ENCODE peak calls at places on chromosomes 12 and 14, in ten cellular contexts. One of them, this sample, is unnamed.

GRCh38 chr12:92726865-92727264 is 24.1 kb downstream of the PLEKHG7 start:
- DNase-seq in HFF-Myc: no peak
- DNase-seq in spleen: no peak
- DNase-seq in kidney tubule cell: no peak
- DNase-seq in stimulated activated CD4-positive, alpha-beta T cell treated with anti-CD3 and anti-CD28 coated beads, Interleukin-2, amount 100 ng/mL, for 24 hours: no peak
- DNase-seq in GM12878: no peak
- DNase-seq in naive B cell: no peak
- DNase-seq in stimulated activated CD8-positive, alpha-beta memory T cell treated with anti-CD3 and anti-CD28 coated beads, Interleukin-4, amount 100 ng/mL, for 1 hour: no peak
- DNase-seq in H7: no peak
- DNase-seq in T-helper 2 cell: no peak
- DNase-seq in this sample: no peak

GRCh38 chr14:98177551-98177950 is 1094.4 kb downstream of the BCL11B start:
- DNase-seq in H7: no peak
- DNase-seq in HFF-Myc: no peak
- DNase-seq in kidney tubule cell: no peak
- DNase-seq in naive B cell: no peak
- DNase-seq in T-helper 2 cell: no peak
- DNase-seq in spleen: no peak
- DNase-seq in stimulated activated CD4-positive, alpha-beta T cell treated with anti-CD3 and anti-CD28 coated beads, Interleukin-2, amount 100 ng/mL, for 24 hours: peak
- DNase-seq in GM12878: no peak
- DNase-seq in stimulated activated CD8-positive, alpha-beta memory T cell treated with anti-CD3 and anti-CD28 coated beads, Interleukin-4, amount 100 ng/mL, for 1 hour: peak
- DNase-seq in this sample: no peak

GRCh38 chr14:58637391-58638230 is at the start of gene DACT1:
- DNase-seq in HFF-Myc: no peak
- DNase-seq in stimulated activated CD8-positive, alpha-beta memory T cell treated with anti-CD3 and anti-CD28 coated beads, Interleukin-4, amount 100 ng/mL, for 1 hour: peak
- DNase-seq in H7: peak
- DNase-seq in kidney tubule cell: peak
- DNase-seq in T-helper 2 cell: no peak
- DNase-seq in spleen: peak
- DNase-seq in stimulated activated CD4-positive, alpha-beta T cell treated with anti-CD3 and anti-CD28 coated beads, Interleukin-2, amount 100 ng/mL, for 24 hours: peak
- DNase-seq in GM12878: no peak
- DNase-seq in naive B cell: peak
- DNase-seq in this sample: no peak

GRCh38 chr12:93767524-93767863 is 90.3 kb downstream of the CRADD start:
- DNase-seq in T-helper 2 cell: no peak
- DNase-seq in H7: no peak
- DNase-seq in spleen: no peak
- DNase-seq in stimulated activated CD4-positive, alpha-beta T cell treated with anti-CD3 and anti-CD28 coated beads, Interleukin-2, amount 100 ng/mL, for 24 hours: no peak
- DNase-seq in kidney tubule cell: no peak
- DNase-seq in GM12878: no peak
- DNase-seq in HFF-Myc: no peak
- DNase-seq in naive B cell: no peak
- DNase-seq in stimulated activated CD8-positive, alpha-beta memory T cell treated with anti-CD3 and anti-CD28 coated beads, Interleukin-4, amount 100 ng/mL, for 1 hour: no peak
- DNase-seq in this sample: no peak

GRCh38 chr14:51419685-51420084 is 179.6 kb downstream of the TMX1 start:
- DNase-seq in stimulated activated CD8-positive, alpha-beta memory T cell treated with anti-CD3 and anti-CD28 coated beads, Interleukin-4, amount 100 ng/mL, for 1 hour: no peak
- DNase-seq in GM12878: no peak
- DNase-seq in T-helper 2 cell: no peak
- DNase-seq in HFF-Myc: no peak
- DNase-seq in H7: no peak
- DNase-seq in spleen: no peak
- DNase-seq in naive B cell: peak
- DNase-seq in stimulated activated CD4-positive, alpha-beta T cell treated with anti-CD3 and anti-CD28 coated beads, Interleukin-2, amount 100 ng/mL, for 24 hours: peak
- DNase-seq in kidney tubule cell: no peak
- DNase-seq in this sample: no peak

GRCh38 chr14:73744175-73744867 is 30.1 kb upstream of the PNMA1 start:
- DNase-seq in stimulated activated CD4-positive, alpha-beta T cell treated with anti-CD3 and anti-CD28 coated beads, Interleukin-2, amount 100 ng/mL, for 24 hours: no peak
- DNase-seq in HFF-Myc: no peak
- DNase-seq in spleen: peak
- DNase-seq in H7: no peak
- DNase-seq in T-helper 2 cell: no peak
- DNase-seq in GM12878: no peak
- DNase-seq in stimulated activated CD8-positive, alpha-beta memory T cell treated with anti-CD3 and anti-CD28 coated beads, Interleukin-4, amount 100 ng/mL, for 1 hour: no peak
- DNase-seq in kidney tubule cell: no peak
- DNase-seq in naive B cell: no peak
- DNase-seq in this sample: no peak

GRCh38 chr12:105445261-105446015 is 114.9 kb downstream of the C12orf75 start:
- DNase-seq in HFF-Myc: no peak
- DNase-seq in T-helper 2 cell: no peak
- DNase-seq in GM12878: no peak
- DNase-seq in stimulated activated CD4-positive, alpha-beta T cell treated with anti-CD3 and anti-CD28 coated beads, Interleukin-2, amount 100 ng/mL, for 24 hours: no peak
- DNase-seq in spleen: no peak
- DNase-seq in kidney tubule cell: peak
- DNase-seq in H7: no peak
- DNase-seq in stimulated activated CD8-positive, alpha-beta memory T cell treated with anti-CD3 and anti-CD28 coated beads, Interleukin-4, amount 100 ng/mL, for 1 hour: no peak
- DNase-seq in naive B cell: no peak
- DNase-seq in this sample: no peak

GRCh38 chr12:83823386-83824045 is 1089.1 kb downstream of the SLC6A15 start:
- DNase-seq in kidney tubule cell: peak
- DNase-seq in H7: peak
- DNase-seq in T-helper 2 cell: no peak
- DNase-seq in naive B cell: peak
- DNase-seq in stimulated activated CD8-positive, alpha-beta memory T cell treated with anti-CD3 and anti-CD28 coated beads, Interleukin-4, amount 100 ng/mL, for 1 hour: no peak
- DNase-seq in stimulated activated CD4-positive, alpha-beta T cell treated with anti-CD3 and anti-CD28 coated beads, Interleukin-2, amount 100 ng/mL, for 24 hours: peak
- DNase-seq in spleen: peak
- DNase-seq in GM12878: no peak
- DNase-seq in HFF-Myc: no peak
- DNase-seq in this sample: no peak

GRCh38 chr14:104680806-104681688 is 8.4 kb upstream of the INF2 start:
- DNase-seq in T-helper 2 cell: no peak
- DNase-seq in stimulated activated CD4-positive, alpha-beta T cell treated with anti-CD3 and anti-CD28 coated beads, Interleukin-2, amount 100 ng/mL, for 24 hours: no peak
- DNase-seq in naive B cell: peak
- DNase-seq in kidney tubule cell: peak
- DNase-seq in spleen: peak
- DNase-seq in H7: no peak
- DNase-seq in stimulated activated CD8-positive, alpha-beta memory T cell treated with anti-CD3 and anti-CD28 coated beads, Interleukin-4, amount 100 ng/mL, for 1 hour: no peak
- DNase-seq in GM12878: no peak
- DNase-seq in HFF-Myc: no peak
- DNase-seq in this sample: no peak

This sample was measured in SK-N-MC.